ENCODE peak calls at places on chromosome 17, in five cellular contexts. O, L, C, Z and K are unnamed samples.

GRCh38 chr17:82245144-82246039 is 16.6 kb downstream of the SLC16A3 start:
- DNase-seq in O (no peak), Z (no peak), C (no peak), L (no peak), K (peak; percentile 27)

GRCh38 chr17:7011942-7012254 is 526 bp upstream of the RNASEK start:
- DNase-seq in Z (no peak), O (no peak), L (no peak), C (no peak), K (no peak)

GRCh38 chr17:66373944-66374817 is 71.8 kb downstream of the PRKCA start:
- DNase-seq in O (peak; percentile 23), L (no peak), Z (no peak), C (no peak), K (no peak)

GRCh38 chr17:80097307-80097630 is 4.1 kb upstream of the GAA start:
- DNase-seq in Z (no peak), O (no peak), L (no peak), C (no peak), K (no peak)

GRCh38 chr17:47288531-47289116 is 35.0 kb downstream of the ITGB3 start:
- DNase-seq in Z (no peak), C (no peak), L (no peak), O (no peak), K (peak; percentile 42)

GRCh38 chr17:74543406-74543805 is 2.5 kb downstream of the CD300C start:
- DNase-seq in O (no peak), L (no peak), C (no peak), Z (no peak), K (no peak)

GRCh38 chr17:35780876-35781409 is 14.5 kb downstream of the MMP28 start:
- DNase-seq in L (no peak), Z (no peak), C (no peak), O (no peak), K (no peak)

GRCh38 chr17:58315281-58315711 is 13.3 kb downstream of the TSPOAP1 start:
- DNase-seq in O (no peak), L (no peak), C (no peak), Z (no peak), K (no peak)

GRCh38 chr17:76124582-76125390 is 16.3 kb downstream of the FOXJ1 start:
- DNase-seq in L (no peak), Z (no peak), O (no peak), C (no peak), K (no peak)

GRCh38 chr17:79997004-79997673 is 38.5 kb downstream of the TBC1D16 start:
- DNase-seq in O (no peak), L (no peak), C (no peak), Z (no peak), K (no peak)

DNA sequence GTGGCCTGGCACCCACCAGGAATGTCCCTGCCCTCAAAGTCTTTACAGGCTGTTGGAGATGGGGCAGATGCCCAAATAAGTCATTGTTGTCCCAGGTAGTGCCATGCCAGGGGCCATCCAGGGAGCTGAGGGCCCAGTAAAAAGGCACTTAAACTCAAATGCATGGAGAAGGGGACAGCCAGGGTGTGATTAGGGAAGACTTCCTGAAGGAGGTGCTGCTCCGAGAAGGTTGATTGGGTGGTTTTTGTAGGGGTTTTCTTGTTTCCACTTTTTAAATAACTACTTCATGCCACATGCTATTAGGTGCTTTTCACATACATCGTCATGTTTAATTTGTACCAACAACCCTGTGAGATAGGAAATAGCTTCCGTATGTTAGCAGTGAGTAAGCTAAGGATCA is 66.9 kb downstream of the RAI1 start:
- DNase-seq in O (no peak), Z (no peak), C (no peak), L (no peak), K (peak; percentile 19)
- TF ChIP-seq CTCF in O (no peak), Z (no peak), C (peak; percentile 8), L (no peak), K (no peak)

GRCh38 chr17:81097134-81097942 is 62.4 kb downstream of the BAIAP2 start:
- DNase-seq in C (peak; percentile 60), O (peak; percentile 48), Z (peak; percentile 13), L (peak; percentile 63), K (peak; percentile 83)

GRCh38 chr17:81096741-81097133 is 61.8 kb downstream of the BAIAP2 start:
- DNase-seq in O (no peak), Z (no peak), C (no peak), L (no peak), K (no peak)

GRCh38 chr17:81095608-81095888 is 60.6 kb downstream of the BAIAP2 start:
- DNase-seq in C (no peak), Z (no peak), O (no peak), L (no peak), K (no peak)

GRCh38 chr17:81099888-81100287 is 64.9 kb downstream of the BAIAP2 start:
- DNase-seq in L (no peak), Z (no peak), C (no peak), O (no peak), K (no peak)

DNA sequence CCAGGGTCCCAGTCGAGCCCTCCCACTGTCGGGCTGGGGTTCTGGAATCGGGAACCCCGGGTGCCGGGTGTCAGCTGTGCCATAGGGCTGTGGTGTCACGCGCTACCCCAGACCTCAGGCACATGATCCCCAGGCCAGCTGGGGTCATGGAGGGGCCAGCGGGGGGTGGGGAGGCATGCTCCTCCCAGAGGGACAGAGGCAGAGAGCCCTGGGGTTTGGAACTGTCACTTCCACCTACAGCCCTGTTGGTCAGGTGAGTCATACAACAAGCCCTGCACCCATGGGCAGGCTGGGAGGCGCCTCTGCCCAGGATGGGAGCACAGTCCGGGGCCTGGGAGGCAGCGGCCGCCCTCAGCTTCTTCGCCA is 63.0 kb downstream of the BAIAP2 start:
- DNase-seq in Z (no peak), O (no peak), C (no peak), L (no peak), K (peak; percentile 14)
- H3K4me3 ChIP-seq in Z (no peak overlapping the region), O (no peak overlapping the region), C (peak overlapping the region; percentile 16), L (peak overlapping the region; percentile 54), K (peak overlapping the region; percentile 8)

GRCh38 chr17:49365667-49366066 is 3.6 kb upstream of the ZNF652 start:
- DNase-seq in O (no peak), L (no peak), Z (no peak), C (no peak), K (peak; percentile 18)
- TF ChIP-seq CTCF in O (no peak), L (no peak), Z (no peak), C (no peak), K (no peak)

GRCh38 chr17:539048-539447 is 175.6 kb downstream of the VPS53 start:
- DNase-seq in L (no peak), Z (no peak), C (no peak), O (no peak), K (no peak)

GRCh38 chr17:542943-543342 is 171.7 kb downstream of the VPS53 start:
- DNase-seq in O (no peak), Z (no peak), L (no peak), C (no peak), K (no peak)

GRCh38 chr17:538096-538973 is 176.3 kb downstream of the VPS53 start:
- DNase-seq in Z (no peak), C (no peak), L (peak; percentile 34), O (no peak), K (peak; percentile 39)

GRCh38 chr17:539766-540165 is 174.9 kb downstream of the VPS53 start:
- DNase-seq in Z (no peak), C (no peak), O (no peak), L (no peak), K (no peak)

GRCh38 chr17:540632-541031 is 174.0 kb downstream of the VPS53 start:
- DNase-seq in Z (no peak), L (no peak), O (no peak), C (no peak), K (no peak)
- H3K4me3 ChIP-seq in Z (no peak overlapping the region), L (no peak overlapping the region), O (no peak overlapping the region), C (no peak overlapping the region), K (no peak overlapping the region)

GRCh38 chr17:10313037-10313672 is 59.7 kb downstream of the MYH13 start:
- DNase-seq in O (no peak), L (no peak), Z (no peak), C (no peak), K (no peak)

GRCh38 chr17:10318540-10318939 is 54.3 kb downstream of the MYH13 start:
- DNase-seq in O (no peak), Z (no peak), C (no peak), L (no peak), K (no peak)

GRCh38 chr17:10314332-10314731 is 58.5 kb downstream of the MYH13 start:
- DNase-seq in O (no peak), C (no peak), L (no peak), Z (no peak), K (no peak)

DNA sequence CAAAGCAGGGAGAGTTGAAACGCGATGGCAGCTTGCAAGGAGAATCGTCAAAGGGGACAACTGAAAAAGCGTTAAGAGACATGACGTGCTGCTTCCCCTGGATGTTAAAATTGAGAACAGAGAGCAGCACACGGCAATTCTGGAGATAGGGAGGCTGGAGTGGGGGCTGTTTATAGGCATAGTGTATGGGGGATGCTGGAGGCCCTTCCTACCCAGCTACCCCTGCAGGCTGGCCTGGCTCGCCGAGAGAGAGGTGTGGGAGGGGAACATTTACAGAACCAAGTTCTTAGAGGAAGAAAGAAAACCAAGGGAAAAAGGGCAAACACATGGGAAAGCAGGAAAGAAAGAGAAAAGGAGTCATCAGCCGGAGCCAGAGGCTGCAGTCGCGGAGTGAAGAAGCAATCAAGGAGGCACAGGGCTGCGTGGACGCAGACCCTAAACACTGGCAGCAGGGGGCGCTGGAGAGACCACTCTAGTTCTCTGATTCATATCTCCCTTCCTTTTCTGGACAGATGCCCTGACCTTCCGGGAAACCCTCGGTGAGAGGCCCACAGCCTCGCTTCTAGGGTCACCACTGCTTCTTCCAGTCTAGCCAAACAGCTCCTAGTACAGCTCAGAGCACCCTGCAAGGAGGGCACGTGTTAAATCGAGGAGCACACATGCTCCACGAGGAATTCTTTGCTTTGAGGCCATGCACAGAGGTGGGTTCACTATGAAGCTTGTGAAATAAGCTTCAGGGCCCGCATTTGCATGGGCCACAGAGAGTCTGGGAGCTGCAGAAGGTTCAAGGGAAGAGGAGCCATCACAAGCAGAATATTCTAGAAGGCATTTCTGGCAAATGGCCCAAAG is 55.6 kb downstream of the MYH13 start:
- DNase-seq in O (peak; percentile 14), Z (no peak), C (no peak), L (no peak), K (peak; percentile 79)
- TF ChIP-seq CTCF in O (peak; percentile 31), Z (peak; percentile 66), C (peak; percentile 44), L (no peak), K (peak; percentile 68)

DNA sequence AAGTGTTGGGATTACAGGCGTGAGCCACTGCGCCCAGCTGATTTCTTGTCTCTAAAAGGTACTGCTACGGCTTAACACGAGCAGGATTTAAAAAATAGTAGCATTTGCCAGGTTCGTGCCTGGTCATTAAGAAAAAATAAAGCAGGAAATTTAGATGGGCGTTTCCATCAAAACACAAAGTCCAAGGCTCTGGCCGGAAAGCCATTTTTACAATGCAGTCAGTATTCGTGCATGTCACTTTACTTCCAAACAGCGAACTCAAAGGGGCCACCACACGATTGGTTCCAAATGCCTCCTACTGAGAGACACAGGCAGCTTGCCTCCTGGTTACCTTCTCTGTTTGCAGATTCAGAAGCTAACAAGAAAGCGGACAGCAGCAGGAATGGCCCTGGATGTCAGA is 66.2 kb downstream of the MRM3 start:
- DNase-seq in L (no peak), O (no peak), C (no peak), Z (no peak), K (no peak)
- H3K4me3 ChIP-seq in L (no peak overlapping the region), O (no peak overlapping the region), C (no peak overlapping the region), Z (no peak overlapping the region), K (no peak overlapping the region)

DNA sequence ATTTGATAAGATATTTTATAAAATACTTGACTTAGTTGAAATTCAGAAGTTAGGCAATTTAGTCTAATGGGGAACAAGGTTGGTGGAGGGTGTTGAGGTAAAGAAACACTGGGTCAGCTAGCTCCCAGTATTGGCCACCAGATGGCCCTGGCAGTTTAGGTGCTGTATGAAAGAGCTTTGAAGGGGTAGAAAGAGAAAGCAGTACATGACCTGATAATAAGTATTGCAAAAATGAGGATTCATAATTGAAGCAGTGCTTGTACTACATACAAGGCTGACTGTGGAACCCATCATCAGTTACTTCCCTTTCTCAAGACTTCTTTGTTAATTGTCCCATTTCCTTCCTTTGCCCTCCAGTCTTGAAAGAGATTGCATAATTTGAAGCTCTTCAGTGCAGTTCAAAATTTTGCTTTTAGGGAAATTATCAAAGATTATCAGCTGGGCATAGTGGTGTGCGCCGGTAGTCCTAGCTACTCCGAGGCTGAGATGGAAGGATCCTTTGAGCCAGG is 29.4 kb downstream of the TANC2 start:
- DNase-seq in Z (no peak), C (no peak), O (no peak), L (no peak), K (peak; percentile 62)
- TF ChIP-seq CTCF in Z (peak; percentile 43), C (peak; percentile 69), O (peak; percentile 29), L (peak; percentile 67), K (peak; percentile 79)